ENCODE peak calls at places on chromosome X, in ten cellular contexts. L is RWPE1; I is CD4-positive, CD25-positive, alpha-beta regulatory T cell; Z is OCI-LY7; R is CD4-positive, alpha-beta T cell; D is A549; F is colonic mucosa; H is CD8-positive, alpha-beta T cell; V is CD8-positive, alpha-beta memory T cell; G is SK-N-MC. J is an unnamed sample.

GRCh38 chrX:154058207-154058997 is 38.7 kb upstream of the IRAK1 start:
- DNase-seq in L (no peak), I (no peak), Z (no peak), R (no peak), D (no peak), F (no peak), H (no peak), V (no peak), G (no peak), J (no peak)

GRCh38 chrX:148310402-148311200 is 189.8 kb upstream of the AFF2 start:
- DNase-seq in L (no peak), I (peak; percentile 73), Z (peak; percentile 85), R (peak; percentile 41), D (no peak), F (no peak), H (peak; percentile 69), V (peak; percentile 68), G (no peak), J (peak; percentile 75)

GRCh38 chrX:67544281-67544680 is 460 bp downstream of the AR start:
- DNase-seq in L (no peak), I (no peak), Z (no peak), R (no peak), D (peak; percentile 18), F (no peak), H (no peak), V (no peak), G (no peak), J (no peak)

GRCh38 chrX:68829594-68830485 is 1.0 kb downstream of the EFNB1 start:
- DNase-seq in L (no peak), I (no peak), Z (no peak), R (no peak), D (peak; percentile 18), F (peak; percentile 28), H (no peak), V (no peak), G (no peak), J (no peak)

GRCh38 chrX:149996515-149996914 is 58.2 kb upstream of the EOLA2 start:
- DNase-seq in L (no peak), I (no peak), Z (no peak), R (no peak), D (no peak), F (no peak), H (no peak), V (no peak), G (no peak), J (no peak)

GRCh38 chrX:2917767-2918166 is 11.4 kb downstream of the ARSD start:
- DNase-seq in L (no peak), I (no peak), Z (no peak), R (no peak), D (no peak), F (no peak), H (no peak), V (no peak), G (no peak), J (no peak)

GRCh38 chrX:146615807-146616206 is 193.8 kb upstream of the CXorf51B start:
- DNase-seq in L (no peak), I (no peak), Z (no peak), R (no peak), D (no peak), F (no peak), H (no peak), V (no peak), G (no peak), J (no peak)

GRCh38 chrX:100798815-100799214 is 21.4 kb upstream of the CSTF2 start:
- DNase-seq in L (no peak), I (no peak), Z (no peak), R (no peak), D (no peak), F (no peak), H (no peak), V (no peak), G (no peak), J (no peak)

GRCh38 chrX:48800574-48801280 is 1.1 kb upstream of the HDAC6 start:
- DNase-seq in L (no peak), I (no peak), Z (peak; percentile 2), R (no peak), D (no peak), F (no peak), H (no peak), V (no peak), G (no peak), J (no peak)

GRCh38 chrX:48802089-48802812 is 384 bp downstream of the HDAC6 start:
- DNase-seq in L (peak; percentile 79), I (no peak), Z (peak; percentile 80), R (peak; percentile 56), D (peak; percentile 91), F (peak; percentile 89), H (peak; percentile 52), V (no peak), G (no peak), J (peak; percentile 73)

GRCh38 chrX:48806088-48806487 is 4.2 kb downstream of the HDAC6 start:
- DNase-seq in L (no peak), I (no peak), Z (peak; percentile 13), R (no peak), D (peak; percentile 21), F (no peak), H (no peak), V (no peak), G (no peak), J (no peak)

GRCh38 chrX:48801281-48802088 is at the start of gene HDAC6:
- DNase-seq in L (peak; percentile 92), I (peak; percentile 95), Z (peak; percentile 98), R (peak; percentile 90), D (peak; percentile 99), F (peak; percentile 94), H (peak; percentile 97), V (peak; percentile 97), G (peak; percentile 87), J (peak; percentile 98)

GRCh38 chrX:48802813-48803261 is 970 bp downstream of the HDAC6 start:
- DNase-seq in L (no peak), I (no peak), Z (no peak), R (no peak), D (no peak), F (no peak), H (no peak), V (no peak), G (no peak), J (no peak)
- H3K27ac ChIP-seq in L (peak overlapping the region; percentile 92), I (peak overlapping the region; percentile 93), Z (peak overlapping the region; percentile 86), R (peak overlapping the region; percentile 89), D (peak overlapping the region; percentile 84), F (peak overlapping the region; percentile 88), H (no peak overlapping the region), V (peak overlapping the region; percentile 94), G (peak overlapping the region; percentile 91), J (peak overlapping the region; percentile 83)

GRCh38 chrX:48696301-48697181 is at the start of gene SUV39H1:
- DNase-seq in L (peak; percentile 87), I (peak; percentile 88), Z (peak; percentile 91), R (peak; percentile 79), D (peak; percentile 89), F (peak; percentile 85), H (peak; percentile 89), V (peak; percentile 90), G (no peak), J (peak; percentile 86)

GRCh38 chrX:48695925-48696300 is 621 bp upstream of the SUV39H1 start:
- DNase-seq in L (no peak), I (no peak), Z (no peak), R (no peak), D (no peak), F (no peak), H (no peak), V (no peak), G (no peak), J (no peak)

GRCh38 chrX:48695524-48695875 is 1.0 kb upstream of the SUV39H1 start:
- DNase-seq in L (no peak), I (no peak), Z (no peak), R (no peak), D (no peak), F (no peak), H (no peak), V (no peak), G (no peak), J (no peak)

GRCh38 chrX:48698306-48698705 is 1.8 kb downstream of the SUV39H1 start:
- DNase-seq in L (no peak), I (no peak), Z (no peak), R (no peak), D (no peak), F (no peak), H (no peak), V (no peak), G (no peak), J (no peak)

GRCh38 chrX:48697182-48697727 is 721 bp downstream of the SUV39H1 start:
- DNase-seq in L (peak; percentile 20), I (no peak), Z (no peak), R (no peak), D (no peak), F (no peak), H (no peak), V (no peak), G (no peak), J (no peak)
- H3K27ac ChIP-seq in L (peak overlapping the region; percentile 86), I (peak overlapping the region; percentile 51), Z (peak overlapping the region; percentile 75), R (peak overlapping the region; percentile 35), D (peak overlapping the region; percentile 95), F (no peak overlapping the region), H (peak overlapping the region; percentile 87), V (peak overlapping the region; percentile 59), G (peak overlapping the region; percentile 86), J (peak overlapping the region; percentile 78)

GRCh38 chrX:80808160-80808735 is 1.4 kb downstream of the BRWD3 start:
- DNase-seq in L (peak; percentile 88), I (peak; percentile 81), Z (peak; percentile 82), R (peak; percentile 72), D (peak; percentile 81), F (peak; percentile 81), H (peak; percentile 74), V (peak; percentile 85), G (no peak), J (peak; percentile 80)

GRCh38 chrX:80810365-80810978 is 795 bp upstream of the BRWD3 start:
- DNase-seq in L (peak; percentile 1), I (no peak), Z (peak; percentile 11), R (no peak), D (peak; percentile 0), F (no peak), H (no peak), V (no peak), G (no peak), J (no peak)

GRCh38 chrX:80806557-80806956 is 3.1 kb downstream of the BRWD3 start:
- DNase-seq in L (no peak), I (no peak), Z (no peak), R (no peak), D (no peak), F (no peak), H (no peak), V (no peak), G (no peak), J (no peak)

GRCh38 chrX:80808854-80809493 is 703 bp downstream of the BRWD3 start:
- DNase-seq in L (peak; percentile 8), I (peak; percentile 38), Z (peak; percentile 43), R (peak; percentile 39), D (peak; percentile 20), F (peak; percentile 41), H (peak; percentile 50), V (peak; percentile 69), G (no peak), J (peak; percentile 36)

DNA sequence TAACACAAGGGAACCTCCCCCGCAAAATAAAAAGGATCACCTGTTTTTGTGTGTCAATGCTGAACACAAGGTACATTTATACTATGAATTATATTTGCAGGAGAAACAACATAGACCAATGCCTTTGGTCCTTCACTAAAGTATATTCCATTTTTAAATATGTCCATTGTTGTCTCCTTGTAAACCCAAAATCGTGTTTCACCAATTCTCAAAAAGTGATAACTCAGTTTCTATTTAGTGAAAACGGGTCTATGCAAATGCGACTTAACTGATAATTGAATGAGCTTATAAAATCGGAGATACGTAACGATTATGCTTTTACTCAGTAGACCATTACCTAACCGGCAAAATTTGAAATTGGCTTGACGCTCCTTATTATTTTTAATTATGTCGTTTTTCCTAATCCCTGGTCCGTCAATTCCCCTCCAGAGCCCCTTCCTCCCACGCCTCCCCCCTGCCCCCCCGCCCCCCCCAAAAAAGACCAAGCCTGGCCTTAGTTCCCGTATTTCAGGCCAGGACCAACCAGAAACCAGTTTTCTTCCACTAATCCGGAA is 2.0 kb downstream of the BRWD3 start:
- DNase-seq in L (peak; percentile 0), I (no peak), Z (no peak), R (no peak), D (peak; percentile 0), F (no peak), H (no peak), V (no peak), G (no peak), J (no peak)
- H3K27ac ChIP-seq in L (peak overlapping the region; percentile 83), I (peak overlapping the region; percentile 92), Z (peak overlapping the region; percentile 78), R (peak overlapping the region; percentile 87), D (peak overlapping the region; percentile 93), F (peak overlapping the region; percentile 43), H (peak overlapping the region; percentile 78), V (peak overlapping the region; percentile 72), G (no peak overlapping the region), J (peak overlapping the region; percentile 88)

GRCh38 chrX:152928761-152929400 is 31.0 kb downstream of the ZNF185 start:
- DNase-seq in L (no peak), I (no peak), Z (no peak), R (no peak), D (no peak), F (no peak), H (no peak), V (no peak), G (no peak), J (no peak)

GRCh38 chrX:152932598-152933175 is 34.8 kb downstream of the ZNF185 start:
- DNase-seq in L (no peak), I (no peak), Z (no peak), R (no peak), D (no peak), F (no peak), H (no peak), V (no peak), G (no peak), J (no peak)

GRCh38 chrX:152929898-152930297 is 32.0 kb downstream of the ZNF185 start:
- DNase-seq in L (no peak), I (no peak), Z (no peak), R (no peak), D (no peak), F (no peak), H (no peak), V (no peak), G (no peak), J (no peak)

GRCh38 chrX:152932144-152932543 is 34.3 kb downstream of the ZNF185 start:
- DNase-seq in L (no peak), I (no peak), Z (no peak), R (no peak), D (no peak), F (no peak), H (no peak), V (no peak), G (no peak), J (no peak)

GRCh38 chrX:152930516-152930915 is 32.6 kb downstream of the ZNF185 start:
- DNase-seq in L (no peak), I (no peak), Z (no peak), R (no peak), D (no peak), F (no peak), H (no peak), V (no peak), G (no peak), J (no peak)
- H3K27ac ChIP-seq in L (no peak overlapping the region), I (no peak overlapping the region), Z (no peak overlapping the region), R (no peak overlapping the region), D (no peak overlapping the region), F (no peak overlapping the region), H (no peak overlapping the region), V (no peak overlapping the region), G (no peak overlapping the region), J (no peak overlapping the region)

J was measured in CD4-positive, alpha-beta memory T cell.